ENCODE peak calls at places on chromosomes 16 and 17, in ten cellular contexts. N is glutamatergic neuron; K is T-helper 2 cell; S is NCI-H1930; I is GM04504; D is CD8-positive, alpha-beta T cell; P is activated naive CD4-positive, alpha-beta T cell; H is activated T-cell treated with anti-CD3 and anti-CD28 coated beads, Interleukin-2, amount 50 U/mL, for 24 hours; U is MM.1S; E is endothelial cell. R is an unnamed sample.

GRCh38 chr16:57000271-57001025 is 11.1 kb downstream of the NLRC5 start:
- DNase-seq in N (no peak), K (peak; percentile 46), S (no peak), I (peak; percentile 89), D (no peak), P (no peak), H (peak; percentile 71), U (no peak), E (no peak), R (peak; percentile 23)

GRCh38 chr16:5965321-5965720 is 867.7 kb upstream of the EEF2KMT start:
- DNase-seq in N (no peak), K (no peak), S (no peak), I (no peak), D (no peak), P (no peak), H (no peak), U (no peak), E (no peak), R (no peak)

GRCh38 chr16:85783441-85783840 is 15.9 kb downstream of the EMC8 start:
- DNase-seq in N (no peak), K (no peak), S (no peak), I (no peak), D (no peak), P (no peak), H (no peak), U (no peak), E (no peak), R (no peak)

GRCh38 chr16:31001507-31002251 is 8.8 kb downstream of the STX1B start:
- DNase-seq in N (no peak), K (no peak), S (no peak), I (no peak), D (no peak), P (no peak), H (no peak), U (no peak), E (no peak), R (no peak)

GRCh38 chr16:56643080-56643778 is 4.8 kb downstream of the MT1A start:
- DNase-seq in N (peak; percentile 36), K (peak; percentile 91), S (peak; percentile 18), I (no peak), D (peak; percentile 52), P (peak; percentile 39), H (peak; percentile 85), U (peak; percentile 65), E (no peak), R (no peak)

GRCh38 chr17:74663566-74663965 is 40.0 kb upstream of the CD300E start:
- DNase-seq in N (no peak), K (no peak), S (no peak), I (no peak), D (no peak), P (no peak), H (no peak), U (no peak), E (no peak), R (no peak)

GRCh38 chr17:30956764-30957374 is 14.0 kb upstream of the RNF135 start:
- DNase-seq in N (no peak), K (no peak), S (no peak), I (no peak), D (no peak), P (no peak), H (no peak), U (no peak), E (no peak), R (no peak)

GRCh38 chr16:88830783-88831182 is 19.1 kb upstream of the APRT start:
- DNase-seq in N (no peak), K (no peak), S (no peak), I (no peak), D (no peak), P (no peak), H (no peak), U (no peak), E (no peak), R (no peak)

GRCh38 chr17:64974750-64975317 is 55.6 kb upstream of the LRRC37A3 start:
- DNase-seq in N (no peak), K (no peak), S (no peak), I (no peak), D (no peak), P (no peak), H (no peak), U (no peak), E (no peak), R (no peak)

R was measured in amniotic stem cell.